ENCODE peak calls at places on chromosomes 3 and 15, in four cellular contexts. One of them, this sample, is unnamed.

GRCh38 chr15:67801926-67802914 is 23.1 kb upstream of the SKOR1 start:
- DNase-seq in nephron progenitor cell: no peak
- DNase-seq in epithelial cell of esophagus: no peak
- DNase-seq in lower lobe of right lung: no peak
- DNase-seq in this sample: no peak

GRCh38 chr3:86109434-86109833 is 881.5 kb downstream of the VGLL3 start:
- DNase-seq in lower lobe of right lung: no peak
- DNase-seq in epithelial cell of esophagus: no peak
- DNase-seq in nephron progenitor cell: no peak
- DNase-seq in this sample: no peak

GRCh38 chr3:146382386-146382785 is 87.0 kb downstream of the PLSCR2 start:
- DNase-seq in nephron progenitor cell: no peak
- DNase-seq in lower lobe of right lung: no peak
- DNase-seq in epithelial cell of esophagus: peak
- DNase-seq in this sample: peak

GRCh38 chr15:69573815-69574472 is 121.3 kb downstream of the RPLP1 start:
- DNase-seq in nephron progenitor cell: no peak
- DNase-seq in lower lobe of right lung: no peak
- DNase-seq in epithelial cell of esophagus: peak
- DNase-seq in this sample: peak

GRCh38 chr3:123371426-123371825 is 77.5 kb downstream of the ADCY5 start:
- DNase-seq in lower lobe of right lung: no peak
- DNase-seq in epithelial cell of esophagus: no peak
- DNase-seq in nephron progenitor cell: no peak
- DNase-seq in this sample: no peak

GRCh38 chr3:81758275-81758674 is 3.2 kb downstream of the GBE1 start:
- DNase-seq in lower lobe of right lung: no peak
- DNase-seq in epithelial cell of esophagus: peak
- DNase-seq in nephron progenitor cell: no peak
- DNase-seq in this sample: peak

GRCh38 chr3:184911570-184911969 is 99.6 kb downstream of the VPS8 start:
- DNase-seq in nephron progenitor cell: no peak
- DNase-seq in lower lobe of right lung: no peak
- DNase-seq in epithelial cell of esophagus: no peak
- DNase-seq in this sample: no peak

GRCh38 chr15:73051402-73051810 is 857 bp upstream of the NEO1 start:
- DNase-seq in lower lobe of right lung: peak
- DNase-seq in nephron progenitor cell: no peak
- DNase-seq in epithelial cell of esophagus: peak
- DNase-seq in this sample: peak

GRCh38 chr3:160176923-160177322 is 48.3 kb upstream of the C3orf80 start:
- DNase-seq in nephron progenitor cell: no peak
- DNase-seq in epithelial cell of esophagus: no peak
- DNase-seq in lower lobe of right lung: no peak
- DNase-seq in this sample: no peak

GRCh38 chr3:188956839-188957489 is 214.8 kb upstream of the TPRG1 start:
- DNase-seq in lower lobe of right lung: no peak
- DNase-seq in epithelial cell of esophagus: peak
- DNase-seq in nephron progenitor cell: no peak
- DNase-seq in this sample: peak

GRCh38 chr3:194203482-194204035 is 67.6 kb downstream of the HES1 start:
- DNase-seq in epithelial cell of esophagus: peak
- DNase-seq in lower lobe of right lung: no peak
- DNase-seq in nephron progenitor cell: no peak
- DNase-seq in this sample: peak

GRCh38 chr15:51286816-51287215 is 51.6 kb downstream of the CYP19A1 start:
- DNase-seq in lower lobe of right lung: no peak
- DNase-seq in epithelial cell of esophagus: peak
- DNase-seq in nephron progenitor cell: no peak
- DNase-seq in this sample: no peak

GRCh38 chr3:182389041-182389815 is 404.1 kb upstream of the ATP11B start:
- DNase-seq in lower lobe of right lung: no peak
- DNase-seq in nephron progenitor cell: no peak
- DNase-seq in epithelial cell of esophagus: peak
- DNase-seq in this sample: peak

GRCh38 chr3:23084367-23084766 is 118.8 kb upstream of the UBE2E2 start:
- DNase-seq in nephron progenitor cell: no peak
- DNase-seq in lower lobe of right lung: no peak
- DNase-seq in epithelial cell of esophagus: no peak
- DNase-seq in this sample: no peak

GRCh38 chr15:31352911-31353811 is 26.5 kb downstream of the KLF13 start:
- DNase-seq in lower lobe of right lung: peak
- DNase-seq in nephron progenitor cell: no peak
- DNase-seq in epithelial cell of esophagus: no peak
- DNase-seq in this sample: no peak

GRCh38 chr3:46383946-46384330 is 13.2 kb downstream of the CCR5 start:
- DNase-seq in epithelial cell of esophagus: no peak
- DNase-seq in nephron progenitor cell: no peak
- DNase-seq in lower lobe of right lung: no peak
- DNase-seq in this sample: no peak

GRCh38 chr3:40985195-40985594 is 214.1 kb upstream of the CTNNB1 start:
- DNase-seq in lower lobe of right lung: no peak
- DNase-seq in nephron progenitor cell: no peak
- DNase-seq in epithelial cell of esophagus: peak
- DNase-seq in this sample: peak

GRCh38 chr3:159877924-159878323 is 110.7 kb upstream of the IL12A start:
- DNase-seq in lower lobe of right lung: no peak
- DNase-seq in epithelial cell of esophagus: peak
- DNase-seq in nephron progenitor cell: no peak
- DNase-seq in this sample: peak

GRCh38 chr3:185847506-185847905 is 22.7 kb upstream of the IGF2BP2 start:
- DNase-seq in epithelial cell of esophagus: no peak
- DNase-seq in nephron progenitor cell: no peak
- DNase-seq in lower lobe of right lung: no peak
- DNase-seq in this sample: no peak

DNA sequence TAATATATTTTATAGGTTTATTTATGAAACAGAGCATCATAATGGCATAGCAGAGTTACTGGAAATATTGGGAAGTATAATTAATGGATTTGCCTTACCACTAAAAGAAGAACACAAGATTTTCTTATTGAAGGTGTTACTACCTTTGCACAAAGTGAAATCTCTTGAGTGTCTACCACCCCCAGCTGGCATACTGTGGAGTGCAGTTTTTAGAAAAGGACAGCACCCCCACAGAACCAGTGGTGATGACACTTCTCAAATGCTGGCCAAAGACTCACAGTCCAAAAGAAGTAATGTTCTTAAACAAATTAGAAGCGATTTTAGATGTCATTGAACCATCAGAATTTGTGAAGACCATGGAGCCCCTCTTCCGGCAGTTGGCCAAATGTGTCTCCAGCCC is 58.1 kb downstream of the DNAH1 start:
- DNase-seq in nephron progenitor cell: no peak
- DNase-seq in lower lobe of right lung: no peak
- DNase-seq in epithelial cell of esophagus: no peak
- DNase-seq in this sample: no peak
- TF ChIP-seq CTCF in nephron progenitor cell: no peak
- TF ChIP-seq CTCF in lower lobe of right lung: no peak
- TF ChIP-seq CTCF in epithelial cell of esophagus: no peak
- TF ChIP-seq CTCF in this sample: no peak

GRCh38 chr3:154367221-154367620 is 42.9 kb upstream of the DHX36 start:
- DNase-seq in lower lobe of right lung: no peak
- DNase-seq in nephron progenitor cell: no peak
- DNase-seq in epithelial cell of esophagus: no peak
- DNase-seq in this sample: no peak
- TF ChIP-seq CTCF in lower lobe of right lung: no peak
- TF ChIP-seq CTCF in nephron progenitor cell: no peak
- TF ChIP-seq CTCF in epithelial cell of esophagus: no peak
- TF ChIP-seq CTCF in this sample: no peak

GRCh38 chr3:30751610-30752299 is 142.7 kb downstream of the GADL1 start:
- DNase-seq in lower lobe of right lung: no peak
- DNase-seq in epithelial cell of esophagus: peak
- DNase-seq in nephron progenitor cell: peak
- DNase-seq in this sample: peak
- TF ChIP-seq CTCF in lower lobe of right lung: peak
- TF ChIP-seq CTCF in epithelial cell of esophagus: peak
- TF ChIP-seq CTCF in nephron progenitor cell: peak
- TF ChIP-seq CTCF in this sample: peak

GRCh38 chr15:84869510-84869909 is 15.0 kb upstream of the SLC28A1 start:
- DNase-seq in epithelial cell of esophagus: no peak
- DNase-seq in nephron progenitor cell: no peak
- DNase-seq in lower lobe of right lung: no peak
- DNase-seq in this sample: no peak

GRCh38 chr15:84872009-84872900 is 12.2 kb upstream of the SLC28A1 start:
- DNase-seq in epithelial cell of esophagus: no peak
- DNase-seq in lower lobe of right lung: no peak
- DNase-seq in nephron progenitor cell: no peak
- DNase-seq in this sample: no peak

GRCh38 chr15:84873997-84874396 is 10.5 kb upstream of the SLC28A1 start:
- DNase-seq in nephron progenitor cell: no peak
- DNase-seq in lower lobe of right lung: no peak
- DNase-seq in epithelial cell of esophagus: no peak
- DNase-seq in this sample: no peak

GRCh38 chr15:84868037-84868880 is 16.2 kb upstream of the SLC28A1 start:
- DNase-seq in lower lobe of right lung: no peak
- DNase-seq in nephron progenitor cell: no peak
- DNase-seq in epithelial cell of esophagus: no peak
- DNase-seq in this sample: no peak

GRCh38 chr15:84871428-84871985 is 13.0 kb upstream of the SLC28A1 start:
- DNase-seq in nephron progenitor cell: no peak
- DNase-seq in lower lobe of right lung: no peak
- DNase-seq in epithelial cell of esophagus: no peak
- DNase-seq in this sample: no peak
- TF ChIP-seq CTCF in nephron progenitor cell: no peak
- TF ChIP-seq CTCF in lower lobe of right lung: no peak
- TF ChIP-seq CTCF in epithelial cell of esophagus: no peak
- TF ChIP-seq CTCF in this sample: no peak